ENCODE peak calls at places on chromosome 21, in four cellular contexts. U is kidney epithelial cell, B is fibroblast of lung, O is GM12865. J is an unnamed sample.

GRCh38 chr21:35504277-35504676 is 455.2 kb upstream of the RUNX1 start:
- DNase-seq in U (no peak), B (peak; percentile 46), O (no peak), J (no peak)

GRCh38 chr21:38126677-38127271 is 130.0 kb upstream of the KCNJ15 start:
- DNase-seq in U (peak; percentile 26), B (peak; percentile 20), O (peak; percentile 60), J (peak; percentile 73)

GRCh38 chr21:38241029-38241740 is 15.6 kb upstream of the KCNJ15 start:
- DNase-seq in U (no peak), B (peak; percentile 80), O (no peak), J (peak; percentile 56)

GRCh38 chr21:44047996-44048560 is 36.0 kb downstream of the TRAPPC10 start:
- DNase-seq in U (no peak), B (no peak), O (no peak), J (no peak)

GRCh38 chr21:31366825-31367224 is 22.8 kb upstream of the TIAM1 start:
- DNase-seq in U (peak; percentile 85), B (peak; percentile 96), O (no peak), J (peak; percentile 51)

GRCh38 chr21:30710499-30710898 is 8.1 kb downstream of the KRTAP21-3 start:
- DNase-seq in U (no peak), B (no peak), O (peak; percentile 0), J (no peak)

GRCh38 chr21:37905291-37905690 is 11.0 kb downstream of the KCNJ6 start:
- DNase-seq in U (no peak), B (no peak), O (no peak), J (no peak)

GRCh38 chr21:16842716-16843115 is 670.1 kb upstream of the CXADR start:
- DNase-seq in U (no peak), B (peak; percentile 11), O (no peak), J (no peak)

GRCh38 chr21:17053321-17053720 is 459.5 kb upstream of the CXADR start:
- DNase-seq in U (no peak), B (no peak), O (no peak), J (no peak)

GRCh38 chr21:38760017-38760761 is 45.5 kb upstream of the ETS2 start:
- DNase-seq in U (no peak), B (peak; percentile 77), O (no peak), J (no peak)

GRCh38 chr21:38303300-38303699 is 46.5 kb downstream of the KCNJ15 start:
- DNase-seq in U (peak; percentile 95), B (peak; percentile 89), O (no peak), J (no peak)

GRCh38 chr21:44854391-44854663 is 19.2 kb downstream of the PTTG1IP start:
- DNase-seq in U (no peak), B (no peak), O (no peak), J (no peak)

GRCh38 chr21:37538971-37539590 is 172.5 kb downstream of the DYRK1A start:
- DNase-seq in U (no peak), B (no peak), O (no peak), J (no peak)

GRCh38 chr21:38938343-38938742 is 132.6 kb downstream of the ETS2 start:
- DNase-seq in U (no peak), B (no peak), O (peak; percentile 8), J (no peak)

GRCh38 chr21:33661146-33661545 is 18.8 kb downstream of the ITSN1 start:
- DNase-seq in U (no peak), B (no peak), O (no peak), J (no peak)

GRCh38 chr21:30590297-30590696 is at the start of gene KRTAP22-2:
- DNase-seq in U (no peak), B (no peak), O (no peak), J (no peak)

GRCh38 chr21:39867198-39867650 is at the start of gene PCP4:
- DNase-seq in U (no peak), B (peak; percentile 20), O (peak; percentile 53), J (peak; percentile 64)

GRCh38 chr21:28516996-28517592 is 475.6 kb downstream of the LTN1 start:
- DNase-seq in U (no peak), B (peak; percentile 47), O (peak; percentile 85), J (peak; percentile 75)
- TF ChIP-seq CTCF in U (peak; percentile 85), B (peak; percentile 56), O (peak; percentile 87), J (peak; percentile 52)

GRCh38 chr21:42356036-42356435 is 5.2 kb upstream of the TFF2 start:
- DNase-seq in U (no peak), B (no peak), O (no peak), J (no peak)

GRCh38 chr21:42358261-42358660 is 7.5 kb upstream of the TFF2 start:
- DNase-seq in U (no peak), B (no peak), O (no peak), J (no peak)

GRCh38 chr21:42358937-42359336 is 7.4 kb downstream of the TFF1 start:
- DNase-seq in U (no peak), B (no peak), O (no peak), J (no peak)

GRCh38 chr21:42357307-42357706 is 6.5 kb upstream of the TFF2 start:
- DNase-seq in U (no peak), B (no peak), O (no peak), J (no peak)

GRCh38 chr21:42356680-42357079 is 5.9 kb upstream of the TFF2 start:
- DNase-seq in U (no peak), B (no peak), O (no peak), J (no peak)
- TF ChIP-seq CTCF in U (no peak), B (no peak), O (no peak), J (no peak)

DNA sequence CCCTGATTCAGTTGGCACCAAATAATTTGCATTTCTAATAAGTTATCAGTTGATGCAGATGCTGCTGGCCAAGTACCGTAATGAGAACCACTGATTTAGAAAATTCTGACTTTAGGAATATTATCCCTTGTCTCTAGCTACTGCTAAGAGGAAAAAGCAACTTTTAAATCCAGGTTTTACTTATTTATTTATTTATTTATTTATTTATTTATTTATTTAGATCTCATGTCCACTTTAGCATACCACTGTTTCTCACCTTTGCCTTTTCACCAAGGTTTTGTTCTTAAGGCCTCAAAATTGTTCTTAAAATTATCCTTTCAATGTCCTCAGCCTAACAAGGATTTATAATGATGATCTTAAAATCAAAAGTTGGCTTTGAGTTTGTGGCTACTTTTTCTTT is 8.7 kb upstream of the CYYR1 start:
- DNase-seq in U (no peak), B (no peak), O (no peak), J (no peak)
- TF ChIP-seq CTCF in U (no peak), B (no peak), O (no peak), J (no peak)

GRCh38 chr21:18801468-18801867 is 397.9 kb upstream of the TMPRSS15 start:
- DNase-seq in U (no peak), B (peak; percentile 13), O (no peak), J (no peak)
- TF ChIP-seq CTCF in U (peak; percentile 36), B (no peak), O (no peak), J (no peak)

DNA sequence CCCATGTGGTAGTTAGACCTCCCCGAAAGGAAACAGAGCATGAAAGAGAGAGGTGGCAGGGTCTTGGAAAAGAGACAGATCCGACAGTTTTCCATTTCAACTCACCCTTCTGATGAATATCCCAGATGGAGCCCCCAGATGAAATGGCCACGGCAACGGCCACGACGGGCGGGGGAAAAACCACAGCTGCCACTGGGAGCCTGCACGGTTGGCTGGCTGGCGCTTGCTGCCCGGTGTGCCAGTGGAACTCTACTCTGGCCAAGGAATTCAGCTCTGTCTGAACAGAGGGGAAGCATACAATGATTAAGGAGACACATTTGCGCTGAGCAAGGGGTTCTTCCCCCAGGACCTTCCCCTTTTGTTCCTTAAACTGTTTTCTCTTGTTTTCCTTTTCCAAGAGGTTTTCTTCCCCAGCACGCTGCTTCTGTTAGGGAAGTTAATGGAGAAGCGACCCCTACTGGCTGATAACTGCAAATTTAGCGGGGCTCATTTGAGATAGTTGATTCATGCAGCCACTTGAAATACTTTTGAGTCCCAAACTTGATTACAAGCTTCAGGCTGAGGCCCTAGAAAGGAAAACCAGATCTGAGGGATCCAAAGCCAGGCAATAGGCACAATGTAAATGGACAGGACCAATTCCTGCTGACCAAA is 1122.5 kb downstream of the NCAM2 start:
- DNase-seq in U (no peak), B (no peak), O (no peak), J (no peak)
- TF ChIP-seq CTCF in U (no peak), B (peak; percentile 39), O (peak; percentile 8), J (no peak)

DNA sequence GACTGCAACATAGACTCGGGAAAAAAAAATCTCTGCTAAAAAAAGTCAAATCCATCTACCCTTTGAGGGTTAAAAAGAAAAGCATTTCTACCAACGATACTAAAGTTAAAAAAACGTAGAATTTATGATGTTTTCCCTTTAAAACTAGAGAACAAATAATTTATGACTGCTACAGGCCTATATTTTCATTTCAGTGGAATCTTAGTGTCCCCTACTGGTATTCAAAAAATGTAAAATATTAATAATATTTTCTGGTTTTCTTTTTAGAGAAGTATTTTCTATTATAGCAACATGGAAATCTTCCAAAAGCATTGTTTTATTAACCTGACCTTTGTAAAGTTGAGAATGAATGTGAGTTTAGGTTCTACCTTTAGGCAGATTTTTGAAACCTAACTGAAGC is 1582.2 kb downstream of the MRPL39 start:
- DNase-seq in U (no peak), B (no peak), O (no peak), J (no peak)
- TF ChIP-seq CTCF in U (no peak), B (no peak), O (no peak), J (no peak)

GRCh38 chr21:25421327-25422028 is 185.8 kb downstream of the MRPL39 start:
- DNase-seq in U (peak; percentile 9), B (peak; percentile 26), O (peak; percentile 95), J (peak; percentile 13)
- TF ChIP-seq CTCF in U (peak; percentile 56), B (peak; percentile 74), O (peak; percentile 73), J (no peak)